ENCODE peak calls at places on chromosomes 2 and 18, in six cellular contexts. Y, P, T, V, N and K are unnamed samples.
A peak's percentile ranks its signal among the peaks of the same experiment; 100 is the strongest.

GRCh38 chr2:145846986-145847385 is 1327.1 kb upstream of the ZEB2 start:
- DNase-seq in T (no peak), Y (no peak), V (no peak), N (no peak), P (no peak), K (no peak)

GRCh38 chr2:175926272-175926671 is 75.8 kb downstream of the LNPK start:
- DNase-seq in V (no peak), Y (no peak), N (no peak), T (no peak), P (no peak), K (no peak)

GRCh38 chr2:235170016-235170415 is 218.2 kb downstream of the SH3BP4 start:
- DNase-seq in V (no peak), N (no peak), Y (peak; percentile 96), T (no peak), P (no peak), K (no peak)

GRCh38 chr2:238449909-238450417 is 23.2 kb downstream of the ASB1 start:
- DNase-seq in P (peak; percentile 77), V (no peak), N (peak; percentile 46), Y (no peak), T (peak; percentile 79), K (peak; percentile 77)

GRCh38 chr2:192069417-192069816 is 125.3 kb downstream of the TMEFF2 start:
- DNase-seq in Y (no peak), P (no peak), V (no peak), T (no peak), N (no peak), K (no peak)

GRCh38 chr2:186757009-186757408 is 63.1 kb downstream of the FAM171B start:
- DNase-seq in N (no peak), T (no peak), Y (no peak), P (no peak), V (peak; percentile 87), K (no peak)

GRCh38 chr18:75533954-75534353 is 106.5 kb upstream of the SMIM21 start:
- DNase-seq in T (peak; percentile 27), Y (no peak), P (no peak), N (no peak), V (no peak), K (no peak)

GRCh38 chr2:194383404-194383803 is 1273.6 kb upstream of the SLC39A10 start:
- DNase-seq in N (no peak), P (no peak), Y (no peak), T (no peak), V (peak; percentile 15), K (no peak)

GRCh38 chr18:45666520-45666919 is 51.2 kb downstream of the SLC14A2 start:
- DNase-seq in P (no peak), V (no peak), T (no peak), N (no peak), Y (no peak), K (no peak)

GRCh38 chr2:222295368-222296041 is 3.3 kb downstream of the PAX3 start:
- DNase-seq in P (no peak), T (no peak), V (peak; percentile 57), N (no peak), Y (no peak), K (no peak)

GRCh38 chr2:68458962-68459361 is 8.1 kb downstream of the FBXO48 start:
- DNase-seq in T (no peak), P (no peak), Y (no peak), V (no peak), N (no peak), K (no peak)

GRCh38 chr2:27209621-27210401 is 2.0 kb upstream of the ATRAID start:
- DNase-seq in Y (peak; percentile 84), V (no peak), N (peak; percentile 35), T (no peak), P (peak; percentile 6), K (no peak)

GRCh38 chr2:127508621-127509034 is 17.7 kb downstream of the IWS1 start:
- DNase-seq in P (peak; percentile 90), V (no peak), Y (peak; percentile 98), N (peak; percentile 55), T (peak; percentile 73), K (peak; percentile 90)

GRCh38 chr18:63908858-63909257 is 1.1 kb downstream of the SERPINB10 start:
- DNase-seq in P (no peak), Y (no peak), V (no peak), N (no peak), T (no peak), K (no peak)

GRCh38 chr18:37238271-37238670 is 327.3 kb downstream of the CELF4 start:
- DNase-seq in N (no peak), Y (no peak), P (no peak), T (no peak), V (no peak), K (no peak)

GRCh38 chr18:58263055-58263732 is 219.2 kb downstream of the NEDD4L start:
- DNase-seq in Y (peak; percentile 95), N (no peak), T (no peak), P (no peak), V (no peak), K (no peak)

GRCh38 chr2:175207741-175208438 is 26.4 kb upstream of the ATP5MC3 start:
- DNase-seq in V (no peak), N (peak; percentile 14), Y (no peak), P (no peak), T (no peak), K (no peak)

GRCh38 chr2:108195133-108195439 is 44.7 kb upstream of the SULT1C3 start:
- DNase-seq in T (no peak), Y (no peak), N (no peak), V (no peak), P (no peak), K (no peak)

GRCh38 chr2:164913640-164914346 is 41.5 kb downstream of the SLC38A11 start:
- DNase-seq in Y (peak; percentile 88), P (no peak), V (no peak), N (no peak), T (no peak), K (no peak)

GRCh38 chr2:42969231-42970150 is 177.1 kb upstream of the HAAO start:
- DNase-seq in Y (peak; percentile 73), N (no peak), P (peak; percentile 65), V (no peak), T (no peak), K (peak; percentile 86)

GRCh38 chr2:143950675-143951074 is 569.2 kb downstream of the ZEB2 start:
- DNase-seq in N (no peak), V (no peak), Y (no peak), P (no peak), T (no peak), K (no peak)
- H3K4me1 ChIP-seq in N (no peaks in the 10 kb centered on the region), V (peaks cover 13% of the 10 kb centered on the region), Y (no peaks in the 10 kb centered on the region), P (no peaks in the 10 kb centered on the region), T (peaks cover 3% of the 10 kb centered on the region), K (no peaks in the 10 kb centered on the region)

DNA sequence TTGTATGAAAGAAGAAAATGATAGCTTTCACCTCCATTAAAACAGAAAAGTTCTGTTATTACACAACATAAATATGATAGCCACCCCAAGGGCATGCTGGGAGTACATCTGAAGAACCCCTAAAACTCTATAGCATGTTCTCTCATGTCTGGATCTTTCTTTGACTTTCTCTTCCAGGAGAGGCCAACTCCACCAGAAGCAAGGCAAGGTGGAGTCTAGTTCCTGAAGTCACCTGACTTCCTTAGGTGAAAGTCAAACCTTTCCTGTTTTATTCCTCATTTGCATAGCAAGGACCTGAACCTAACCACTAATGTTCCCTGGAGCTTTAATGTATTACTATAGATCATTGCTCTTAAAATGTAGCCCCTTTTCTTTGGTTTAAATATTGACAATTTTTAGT is 5.7 kb downstream of the STAT1 start:
- DNase-seq in N (no peak), V (no peak), T (no peak), Y (no peak), P (no peak), K (no peak)
- H3K36me3 ChIP-seq in N (peaks cover 16% of the 10 kb centered on the region), V (peaks cover 19% of the 10 kb centered on the region), T (peaks cover 31% of the 10 kb centered on the region), Y (peaks cover 4% of the 10 kb centered on the region), P (peaks cover 46% of the 10 kb centered on the region), K (peaks cover 7% of the 10 kb centered on the region)

DNA sequence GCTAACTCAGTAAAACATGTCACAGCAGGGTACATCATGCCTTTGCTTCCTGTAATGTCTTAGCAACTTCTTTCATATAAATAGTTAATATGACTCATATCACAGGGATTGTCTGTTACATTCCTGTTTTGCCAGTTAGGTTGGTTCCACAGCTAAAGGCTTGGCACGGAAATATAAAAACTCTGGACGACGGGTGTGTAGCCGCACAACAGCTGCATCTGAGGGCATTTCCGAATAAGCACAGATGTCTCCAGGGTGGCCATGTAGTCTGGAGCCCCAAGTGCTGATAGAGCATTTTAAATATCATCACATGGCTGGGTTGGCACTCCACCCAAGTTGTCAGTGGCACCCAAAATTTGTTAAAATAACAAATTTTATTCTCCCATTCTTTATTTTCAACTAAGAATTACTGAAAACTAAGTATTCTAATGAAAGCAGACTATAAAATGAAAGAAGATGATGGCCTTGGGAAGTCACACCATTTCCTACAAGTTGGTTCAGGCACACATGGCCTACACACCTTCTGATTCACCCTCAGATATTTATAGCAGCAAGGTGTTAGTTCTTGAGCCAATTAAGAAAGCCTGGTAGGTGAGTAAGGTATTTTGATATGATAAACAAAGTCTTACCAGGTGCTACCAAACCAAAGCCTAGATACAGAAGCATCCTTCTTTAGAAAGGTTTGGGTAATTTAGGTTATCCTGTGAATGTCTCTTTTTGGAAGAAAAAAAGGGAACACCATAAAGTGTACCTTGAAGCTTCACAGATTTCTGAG is 61.8 kb upstream of the STK17B start:
- DNase-seq in T (peak; percentile 45), V (no peak), N (peak; percentile 68), Y (peak; percentile 90), P (no peak), K (no peak)
- H3K4me1 ChIP-seq in T (peaks cover 19% of the 10 kb centered on the region), V (no peaks in the 10 kb centered on the region), N (peaks cover 14% of the 10 kb centered on the region), Y (peaks cover 37% of the 10 kb centered on the region), P (no peaks in the 10 kb centered on the region), K (peaks cover 3% of the 10 kb centered on the region)

GRCh38 chr2:131047920-131048560 is 45.2 kb downstream of the FAM168B start:
- DNase-seq in T (no peak), N (no peak), P (no peak), V (no peak), Y (no peak), K (no peak)

GRCh38 chr2:131047275-131047652 is 46.0 kb downstream of the FAM168B start:
- DNase-seq in V (no peak), P (no peak), T (no peak), N (no peak), Y (no peak), K (no peak)

GRCh38 chr2:131048641-131049040 is 44.6 kb downstream of the FAM168B start:
- DNase-seq in P (no peak), T (no peak), Y (no peak), N (no peak), V (no peak), K (no peak)

GRCh38 chr2:131050896-131051295 is 42.4 kb downstream of the FAM168B start:
- DNase-seq in Y (no peak), V (no peak), N (no peak), P (no peak), T (no peak), K (no peak)

GRCh38 chr2:131049150-131049718 is 44.0 kb downstream of the FAM168B start:
- DNase-seq in N (no peak), Y (no peak), V (no peak), P (no peak), T (no peak), K (no peak)
- H3K36me3 ChIP-seq in N (no peaks in the 10 kb centered on the region), Y (peaks cover 18% of the 10 kb centered on the region), V (peaks cover 3% of the 10 kb centered on the region), P (peaks cover 75% of the 10 kb centered on the region), T (peaks cover 57% of the 10 kb centered on the region), K (peaks cover 8% of the 10 kb centered on the region)